ENCODE peak calls at places on chromosomes 12 and 14, in four cellular contexts. Z is lung microvascular endothelial cell; X is CD8-positive, alpha-beta memory T cell; L is NCI-H1092 treated with DMSO at 0.1 percent for 48 hours. Q is an unnamed sample.

GRCh38 chr12:108332791-108333382 is 6.2 kb downstream of the CMKLR1 start:
- DNase-seq in X (no peak), L (no peak), Z (peak), Q (peak)

GRCh38 chr12:79934309-79935020 is 432 bp downstream of the PPP1R12A start:
- DNase-seq in Z (peak), L (peak), X (peak), Q (no peak)

GRCh38 chr14:92982941-92983340 is 60.0 kb downstream of the CHGA start:
- DNase-seq in X (no peak), Z (no peak), L (no peak), Q (no peak)

GRCh38 chr14:76829650-76830421 is 3.6 kb downstream of the LRRC74A start:
- DNase-seq in L (peak), X (no peak), Z (no peak), Q (no peak)

GRCh38 chr12:108449478-108449877 is 65.6 kb upstream of the FICD start:
- DNase-seq in L (no peak), Z (no peak), X (no peak), Q (no peak)

GRCh38 chr12:118979763-118980406 is 1.5 kb upstream of the SRRM4 start:
- DNase-seq in L (peak), X (no peak), Z (peak), Q (peak)

GRCh38 chr12:99087278-99087677 is 442.2 kb downstream of the APAF1 start:
- DNase-seq in Z (peak), X (no peak), L (peak), Q (no peak)

GRCh38 chr14:77485256-77485655 is 13.4 kb downstream of the ISM2 start:
- DNase-seq in Z (no peak), X (no peak), L (no peak), Q (no peak)

GRCh38 chr12:89098390-89099102 is 253.8 kb downstream of the DUSP6 start:
- DNase-seq in Z (peak), X (no peak), L (peak), Q (peak)

GRCh38 chr14:61341275-61342210 is 20.2 kb downstream of the PRKCH start:
- DNase-seq in X (no peak), L (no peak), Z (no peak), Q (no peak)

GRCh38 chr12:118055144-118055557 is 5.8 kb downstream of the WSB2 start:
- DNase-seq in Z (peak), X (peak), L (no peak), Q (peak)

GRCh38 chr12:1936406-1937320 is 18.2 kb upstream of the CACNA2D4 start:
- DNase-seq in L (peak), X (no peak), Z (peak), Q (peak)

GRCh38 chr14:101623077-101623372 is 61.7 kb downstream of the DIO3 start:
- DNase-seq in L (no peak), Z (no peak), X (no peak), Q (no peak)

GRCh38 chr14:30283822-30284446 is 275.0 kb upstream of the G2E3 start:
- DNase-seq in L (no peak), X (no peak), Z (peak), Q (peak)

GRCh38 chr12:108326254-108326750 is 12.8 kb downstream of the CMKLR1 start:
- DNase-seq in L (no peak), X (no peak), Z (no peak), Q (no peak)

GRCh38 chr12:121536929-121537813 is 43.7 kb downstream of the KDM2B start:
- DNase-seq in X (peak), L (peak), Z (peak), Q (peak)

GRCh38 chr12:39441189-39441962 is 1.5 kb downstream of the KIF21A start:
- DNase-seq in L (no peak), Z (no peak), X (no peak), Q (no peak)

GRCh38 chr12:481422-481821 is 21.7 kb downstream of the B4GALNT3 start:
- DNase-seq in X (no peak), L (peak), Z (no peak), Q (peak)

GRCh38 chr12:70070494-70071007 is 172.7 kb upstream of the CNOT2 start:
- DNase-seq in X (no peak), Z (no peak), L (peak), Q (no peak)

GRCh38 chr12:42625611-42626010 is 36.1 kb upstream of the PRICKLE1 start:
- DNase-seq in Z (no peak), L (no peak), X (no peak), Q (no peak)